ENCODE peak calls at places on chromosome 1, in nine cellular contexts. Z is body of pancreas; T is choroid plexus epithelial cell; E is PC-3; Q is Panc1; H is heart right ventricle; A is fibroblast of mammary gland; G is CD8-positive, alpha-beta T cell; W is DND-41. L is an unnamed sample.

GRCh38 chr1:212062832-212063438 is 27.4 kb downstream of the DTL start:
- DNase-seq in Z (no peak), T (peak; percentile 67), E (peak; percentile 73), Q (no peak), H (no peak), A (peak; percentile 64), G (no peak), W (no peak), L (peak; percentile 61)

GRCh38 chr1:199982606-199983005 is 44.9 kb upstream of the NR5A2 start:
- DNase-seq in Z (no peak), T (no peak), E (no peak), Q (no peak), H (no peak), A (no peak), G (no peak), W (no peak), L (no peak)

GRCh38 chr1:31007462-31007991 is 58.0 kb downstream of the PUM1 start:
- DNase-seq in Z (no peak), T (peak; percentile 82), E (peak; percentile 27), Q (no peak), H (no peak), A (peak; percentile 77), G (no peak), W (no peak), L (peak; percentile 89)

GRCh38 chr1:214498030-214498429 is 53.4 kb downstream of the PTPN14 start:
- DNase-seq in Z (no peak), T (no peak), E (no peak), Q (no peak), H (no peak), A (no peak), G (no peak), W (no peak), L (no peak)

GRCh38 chr1:111084999-111085398 is 54.9 kb downstream of the DRAM2 start:
- DNase-seq in Z (no peak), T (no peak), E (no peak), Q (no peak), H (no peak), A (no peak), G (no peak), W (no peak), L (no peak)

GRCh38 chr1:91751281-91751680 is 134.7 kb downstream of the TGFBR3 start:
- DNase-seq in Z (peak; percentile 42), T (peak; percentile 83), E (no peak), Q (no peak), H (no peak), A (peak; percentile 91), G (no peak), W (no peak), L (no peak)

GRCh38 chr1:75136921-75137641 is 2.9 kb downstream of the LHX8 start:
- DNase-seq in Z (no peak), T (no peak), E (no peak), Q (no peak), H (no peak), A (peak; percentile 7), G (no peak), W (no peak), L (peak; percentile 55)

GRCh38 chr1:205458777-205459566 is 3.1 kb upstream of the BLACAT1 start:
- DNase-seq in Z (no peak), T (peak; percentile 78), E (peak; percentile 75), Q (no peak), H (no peak), A (peak; percentile 48), G (no peak), W (peak; percentile 61), L (peak; percentile 77)

GRCh38 chr1:16124377-16125087 is 31.3 kb downstream of the EPHA2 start:
- DNase-seq in Z (no peak), T (no peak), E (peak; percentile 1), Q (no peak), H (peak; percentile 18), A (no peak), G (no peak), W (no peak), L (no peak)

GRCh38 chr1:233815865-233816264 is 88.6 kb upstream of the SLC35F3 start:
- DNase-seq in Z (no peak), T (no peak), E (peak; percentile 52), Q (no peak), H (no peak), A (no peak), G (no peak), W (no peak), L (peak; percentile 73)

GRCh38 chr1:238621405-238621804 is 730.7 kb upstream of the ZP4 start:
- DNase-seq in Z (no peak), T (no peak), E (no peak), Q (no peak), H (no peak), A (no peak), G (no peak), W (no peak), L (no peak)

GRCh38 chr1:167059045-167059728 is 31.0 kb downstream of the GPA33 start:
- DNase-seq in Z (peak; percentile 75), T (peak; percentile 72), E (peak; percentile 90), Q (no peak), H (peak; percentile 71), A (peak; percentile 62), G (peak; percentile 46), W (peak; percentile 84), L (peak; percentile 59)

GRCh38 chr1:93042134-93042821 is 36.8 kb upstream of the MTF2 start:
- DNase-seq in Z (no peak), T (peak; percentile 3), E (no peak), Q (no peak), H (no peak), A (no peak), G (no peak), W (peak; percentile 60), L (no peak)

GRCh38 chr1:240831191-240831631 is 219.3 kb upstream of the GREM2 start:
- DNase-seq in Z (no peak), T (peak; percentile 43), E (peak; percentile 86), Q (no peak), H (no peak), A (peak; percentile 82), G (no peak), W (no peak), L (peak; percentile 39)

GRCh38 chr1:228379165-228379460 is 27.5 kb downstream of the TRIM11 start:
- DNase-seq in Z (peak; percentile 29), T (no peak), E (no peak), Q (no peak), H (peak; percentile 35), A (peak; percentile 17), G (no peak), W (no peak), L (peak; percentile 41)

GRCh38 chr1:197868751-197869501 is 33.5 kb upstream of the C1orf53 start:
- DNase-seq in Z (peak; percentile 61), T (peak; percentile 85), E (peak; percentile 66), Q (peak; percentile 45), H (no peak), A (peak; percentile 76), G (no peak), W (peak; percentile 25), L (peak; percentile 75)

GRCh38 chr1:17866451-17867029 is 111.4 kb downstream of the ACTL8 start:
- DNase-seq in Z (peak; percentile 22), T (peak; percentile 83), E (peak; percentile 87), Q (no peak), H (no peak), A (peak; percentile 95), G (no peak), W (no peak), L (peak; percentile 36)

GRCh38 chr1:31505884-31506497 is 70.3 kb upstream of the TINAGL1 start:
- DNase-seq in Z (no peak), T (peak; percentile 22), E (peak; percentile 44), Q (no peak), H (no peak), A (peak; percentile 57), G (no peak), W (peak; percentile 94), L (peak; percentile 45)

GRCh38 chr1:236156512-236157208 is 14.3 kb downstream of the GPR137B start:
- DNase-seq in Z (peak; percentile 68), T (no peak), E (no peak), Q (no peak), H (no peak), A (no peak), G (no peak), W (no peak), L (no peak)

GRCh38 chr1:94863297-94863911 is 43.2 kb downstream of the SLC44A3 start:
- DNase-seq in Z (peak; percentile 48), T (peak; percentile 64), E (peak; percentile 63), Q (no peak), H (no peak), A (peak; percentile 75), G (no peak), W (no peak), L (peak; percentile 47)
- TF ChIP-seq CTCF in Z (no peak), T (no peak), E (no peak), Q (no peak), H (no peak), A (no peak), G (no peak), W (no peak), L (no peak)

DNA sequence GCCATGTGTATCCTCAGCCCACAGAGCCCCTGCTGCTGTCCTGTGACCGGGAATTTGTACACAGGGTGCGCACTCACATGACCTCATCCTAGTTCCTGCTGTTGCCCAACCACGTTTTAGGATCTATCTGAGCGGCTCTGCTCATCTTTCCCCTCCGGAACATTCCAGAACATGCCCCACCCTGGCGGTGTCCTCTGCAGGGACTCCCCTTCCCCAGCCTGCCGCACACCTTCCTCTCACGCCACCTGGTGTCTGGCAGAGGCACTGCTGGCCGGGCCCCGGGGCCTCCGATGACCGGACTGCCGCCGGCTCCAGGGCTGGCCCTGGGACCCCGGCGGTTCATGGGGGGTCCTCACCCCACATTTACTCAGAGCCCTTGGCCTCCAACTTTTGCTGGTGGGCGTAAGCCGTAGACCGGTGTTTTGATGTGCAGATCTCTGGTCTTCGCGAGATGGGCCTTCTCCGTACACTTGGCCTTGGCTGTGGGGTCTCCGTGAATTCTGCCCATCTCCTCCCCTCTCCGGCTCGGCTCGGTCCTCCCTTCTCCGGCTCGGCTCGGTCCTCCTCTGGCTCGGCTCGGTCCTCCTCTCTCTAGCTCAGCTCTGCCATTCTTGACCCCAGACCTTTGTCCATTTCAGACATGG is 29.5 kb downstream of the ARHGEF16 start:
- DNase-seq in Z (peak; percentile 43), T (peak; percentile 42), E (peak; percentile 69), Q (peak; percentile 12), H (peak; percentile 66), A (peak; percentile 4), G (no peak), W (peak; percentile 40), L (peak; percentile 48)
- H3K4me3 ChIP-seq in Z (no peak overlapping the region), T (no peak overlapping the region), E (no peak overlapping the region), Q (no peak overlapping the region), H (no peak overlapping the region), A (no peak overlapping the region), G (no peak overlapping the region), W (no peak overlapping the region), L (no peak overlapping the region)

DNA sequence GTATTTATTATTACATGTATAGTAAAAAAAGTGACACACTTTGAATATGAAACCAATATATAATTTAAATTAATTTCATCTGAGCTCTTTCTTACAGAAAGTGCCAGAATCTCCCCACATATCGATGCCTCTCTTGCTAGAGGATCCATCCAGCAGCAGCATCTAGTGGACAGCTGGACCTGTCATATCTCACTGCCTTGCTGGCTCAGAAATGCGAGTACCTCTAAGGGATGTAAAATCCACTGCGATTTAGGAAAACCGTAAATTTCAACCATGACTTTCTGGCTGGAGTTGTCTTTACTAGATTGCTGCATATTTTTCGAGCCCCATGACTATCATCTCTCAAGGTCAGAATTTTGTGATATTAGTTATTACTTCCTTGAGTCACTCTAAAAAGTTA is 333.8 kb downstream of the NEGR1 start:
- DNase-seq in Z (no peak), T (no peak), E (no peak), Q (no peak), H (no peak), A (no peak), G (no peak), W (no peak), L (no peak)
- TF ChIP-seq CTCF in Z (no peak), T (no peak), E (no peak), Q (no peak), H (no peak), A (no peak), G (no peak), W (no peak), L (no peak)

GRCh38 chr1:53195211-53195909 is 1.3 kb upstream of the CPT2 start:
- DNase-seq in Z (no peak), T (no peak), E (no peak), Q (no peak), H (no peak), A (no peak), G (no peak), W (no peak), L (no peak)
- H3K4me3 ChIP-seq in Z (no peak overlapping the region), T (no peak overlapping the region), E (no peak overlapping the region), Q (no peak overlapping the region), H (no peak overlapping the region), A (no peak overlapping the region), G (no peak overlapping the region), W (no peak overlapping the region), L (no peak overlapping the region)

L was measured in epithelial cell of esophagus.